ENCODE peak calls at places on chromosome 3, in seven cellular contexts. A is aorta; R is activated CD4-positive, alpha-beta T cell treated with anti-CD3 and anti-CD28 coated beads, Interleukin-2, amount 10 ng/mL, durations not matched to agents 7 days and 5 days; Q is substantia nigra; K is iPS-NIHi11; X is left cardiac atrium; Z is heart left ventricle. V is an unnamed sample.
A peak's percentile ranks its signal among the peaks of the same experiment; 100 is the strongest.

GRCh38 chr3:152719264-152719663 is 115.7 kb upstream of the P2RY1 start:
- DNase-seq in A (no peak), R (no peak), Q (no peak), K (no peak), X (no peak), Z (no peak), V (no peak)

GRCh38 chr3:146163584-146163983 is 2.6 kb upstream of the PLOD2 start:
- DNase-seq in A (no peak), R (no peak), Q (no peak), K (no peak), X (no peak), Z (no peak), V (no peak)

GRCh38 chr3:136412307-136412706 is 162.2 kb downstream of the PCCB start:
- DNase-seq in A (no peak), R (no peak), Q (no peak), K (no peak), X (no peak), Z (no peak), V (no peak)

GRCh38 chr3:127585163-127585812 is 5.2 kb downstream of the TPRA1 start:
- DNase-seq in A (no peak), R (no peak), Q (no peak), K (no peak), X (no peak), Z (no peak), V (no peak)

GRCh38 chr3:188208751-188209433 is 54.9 kb downstream of the LPP start:
- DNase-seq in A (no peak), R (no peak), Q (no peak), K (no peak), X (no peak), Z (no peak), V (no peak)

GRCh38 chr3:111715911-111716523 is 120.9 kb upstream of the ZBED2 start:
- DNase-seq in A (peak; percentile 83), R (peak; percentile 23), Q (no peak), K (peak; percentile 21), X (peak; percentile 58), Z (peak; percentile 39), V (peak; percentile 52)

GRCh38 chr3:43733459-43734384 is 43.0 kb downstream of the ABHD5 start:
- DNase-seq in A (peak; percentile 88), R (no peak), Q (peak; percentile 5), K (peak; percentile 50), X (peak; percentile 56), Z (peak; percentile 58), V (no peak)

GRCh38 chr3:69116897-69117296 is 5.5 kb downstream of the LMOD3 start:
- DNase-seq in A (no peak), R (no peak), Q (peak; percentile 67), K (peak; percentile 31), X (no peak), Z (no peak), V (no peak)

GRCh38 chr3:71227344-71227743 is 356.2 kb downstream of the FOXP1 start:
- DNase-seq in A (no peak), R (no peak), Q (no peak), K (no peak), X (no peak), Z (no peak), V (no peak)